ENCODE peak calls at places on chromosomes 2 and 18, in eight cellular contexts. H is effector memory CD4-positive, alpha-beta T cell; T is osteoblast; P is neuronal stem cell; E is CD8-positive, alpha-beta T cell; D is tibial nerve; O is cardiac muscle cell; B is thoracic aorta. K is an unnamed sample. For H3K27me3, the result is how much of the 10 kb centered on the place peaks cover.

GRCh38 chr2:27802547-27802946 is 31.0 kb downstream of the MRPL33 start:
- DNase-seq in P (no peak), T (no peak), O (no peak), H (no peak), B (no peak), E (no peak), D (no peak), K (no peak)

GRCh38 chr2:233814063-233814435 is 35.9 kb downstream of the MROH2A start:
- DNase-seq in T (peak), B (no peak), D (no peak), P (no peak), O (no peak), H (no peak), E (no peak), K (no peak)

GRCh38 chr2:207282916-207283315 is 117.2 kb upstream of the KLF7 start:
- DNase-seq in E (no peak), D (no peak), O (no peak), T (no peak), H (no peak), B (no peak), P (no peak), K (no peak)

GRCh38 chr2:98727369-98727749 is 3.6 kb downstream of the MGAT4A start:
- DNase-seq in H (no peak), O (no peak), B (no peak), T (no peak), P (no peak), E (no peak), D (no peak), K (no peak)

GRCh38 chr2:143455317-143455716 is 326.1 kb downstream of the ARHGAP15 start:
- DNase-seq in H (no peak), O (no peak), E (no peak), P (no peak), B (no peak), T (no peak), D (no peak), K (no peak)

GRCh38 chr18:11497585-11497984 is 111.8 kb upstream of the SLC35G4 start:
- DNase-seq in P (no peak), E (no peak), T (no peak), B (no peak), H (no peak), D (no peak), O (no peak), K (no peak)

GRCh38 chr2:19841918-19842693 is 59.7 kb downstream of the TTC32 start:
- DNase-seq in B (no peak), D (no peak), H (no peak), T (no peak), E (no peak), P (no peak), O (no peak), K (no peak)

GRCh38 chr2:43228341-43228751 is 1.9 kb upstream of the ZFP36L2 start:
- DNase-seq in H (no peak), O (no peak), P (no peak), E (no peak), D (no peak), T (peak), B (no peak), K (no peak)

GRCh38 chr2:128306081-128306930 is 12.4 kb downstream of the HS6ST1 start:
- DNase-seq in E (no peak), B (no peak), P (no peak), O (peak), H (no peak), D (peak), T (peak), K (no peak)

GRCh38 chr2:231201475-231201814 is 3.0 kb downstream of the ARMC9 start:
- DNase-seq in B (no peak), T (no peak), O (no peak), H (no peak), D (no peak), E (no peak), P (no peak), K (no peak)

GRCh38 chr18:13455960-13456471 is 237.5 kb downstream of the LDLRAD4 start:
- DNase-seq in E (no peak), O (no peak), D (no peak), H (no peak), B (no peak), P (no peak), T (no peak), K (no peak)

GRCh38 chr2:89834306-89834705 is 1142.8 kb downstream of the RPIA start:
- DNase-seq in E (no peak), H (no peak), B (no peak), T (no peak), D (no peak), O (no peak), P (no peak), K (no peak)

GRCh38 chr18:23053756-23054457 is 81.4 kb upstream of the CABLES1 start:
- DNase-seq in P (peak), H (no peak), T (peak), E (no peak), O (peak), D (no peak), B (no peak), K (no peak)

GRCh38 chr2:96693286-96694200 is 46.3 kb downstream of the LMAN2L start:
- DNase-seq in E (no peak), T (no peak), P (no peak), D (no peak), B (no peak), H (no peak), O (no peak), K (no peak)

GRCh38 chr2:1314254-1314653 is 99.0 kb upstream of the TPO start:
- DNase-seq in B (no peak), H (no peak), O (no peak), D (no peak), T (no peak), E (no peak), P (no peak), K (no peak)

GRCh38 chr2:163565192-163565591 is 170.6 kb downstream of the FIGN start:
- DNase-seq in D (no peak), O (no peak), P (no peak), H (no peak), E (no peak), T (no peak), B (no peak), K (no peak)

GRCh38 chr2:20314562-20315521 is 35.8 kb downstream of the PUM2 start:
- DNase-seq in D (no peak), O (no peak), E (no peak), P (no peak), B (no peak), H (no peak), T (no peak), K (no peak)

GRCh38 chr2:45816273-45816672 is 164.8 kb downstream of the PRKCE start:
- DNase-seq in O (no peak), B (no peak), H (no peak), P (no peak), D (no peak), T (no peak), E (no peak), K (no peak)

GRCh38 chr2:75548036-75548573 is 12.6 kb downstream of the EVA1A start:
- DNase-seq in E (no peak), B (no peak), O (no peak), D (no peak), H (no peak), P (no peak), T (no peak), K (no peak)

GRCh38 chr18:62187543-62188378 is 706 bp downstream of the RELCH start:
- DNase-seq in B (no peak), P (peak), E (no peak), T (peak), D (peak), O (peak), H (no peak), K (no peak)

GRCh38 chr2:113915067-113915819 is 25.4 kb downstream of the ACTR3 start:
- DNase-seq in B (no peak), O (no peak), T (no peak), H (no peak), P (no peak), D (no peak), E (no peak), K (no peak)

GRCh38 chr2:218427741-218428140 is 8.8 kb downstream of the VIL1 start:
- DNase-seq in E (no peak), T (peak), P (no peak), O (no peak), H (no peak), D (no peak), B (no peak), K (no peak)

GRCh38 chr2:45256173-45256866 is 247.1 kb upstream of the SIX2 start:
- DNase-seq in E (no peak), P (no peak), T (peak), H (no peak), O (no peak), D (no peak), B (no peak), K (no peak)

GRCh38 chr2:46569061-46569560 is 89.7 kb downstream of the TMEM247 start:
- DNase-seq in H (no peak), T (no peak), B (no peak), O (peak), D (no peak), E (no peak), P (no peak), K (no peak)

GRCh38 chr18:58222439-58223125 is 178.6 kb downstream of the NEDD4L start:
- DNase-seq in H (no peak), O (no peak), D (no peak), T (peak), P (no peak), E (no peak), B (no peak), K (no peak)

GRCh38 chr18:59388817-59389216 is 29.8 kb upstream of the LMAN1 start:
- DNase-seq in O (no peak), H (no peak), B (no peak), E (no peak), D (no peak), T (no peak), P (no peak), K (no peak)

GRCh38 chr2:99926986-99927385 is 215.4 kb downstream of the AFF3 start:
- DNase-seq in B (no peak), O (no peak), H (no peak), E (no peak), T (no peak), P (no peak), D (no peak), K (no peak)

GRCh38 chr18:70373062-70373519 is 84.2 kb downstream of the SOCS6 start:
- DNase-seq in D (no peak), T (peak), B (no peak), E (no peak), H (no peak), P (no peak), O (no peak), K (peak)

GRCh38 chr2:136384541-136385303 is 266.8 kb upstream of the CXCR4 start:
- DNase-seq in D (no peak), B (no peak), E (peak), T (peak), H (peak), P (peak), O (peak), K (peak)

GRCh38 chr2:140117371-140117770 is 1337.2 kb upstream of the NXPH2 start:
- DNase-seq in O (no peak), P (no peak), D (no peak), H (no peak), B (no peak), E (no peak), T (no peak), K (no peak)

GRCh38 chr2:216385478-216385877 is 13.2 kb upstream of the MARCHF4 start:
- DNase-seq in E (no peak), B (no peak), O (no peak), H (no peak), P (no peak), D (no peak), T (no peak), K (no peak)

GRCh38 chr2:110173523-110173922 is 31.3 kb downstream of the NPHP1 start:
- DNase-seq in H (no peak), D (no peak), B (no peak), O (no peak), T (peak), E (no peak), P (no peak), K (no peak)

GRCh38 chr2:102619414-102620319 is at the start of gene SLC9A2:
- DNase-seq in H (no peak), B (no peak), E (no peak), O (peak), P (peak), T (peak), D (no peak), K (no peak)

GRCh38 chr18:63506336-63506646 is 29.5 kb downstream of the SERPINB5 start:
- DNase-seq in P (no peak), H (no peak), T (no peak), O (no peak), D (no peak), B (no peak), E (no peak), K (no peak)

GRCh38 chr2:119760237-119760807 is 600 bp downstream of the PTPN4 start:
- DNase-seq in D (no peak), E (no peak), T (no peak), O (no peak), B (no peak), H (no peak), P (no peak), K (no peak)

GRCh38 chr2:46801731-46802664 is 113.6 kb downstream of the MCFD2 start:
- DNase-seq in H (no peak), O (no peak), B (no peak), P (no peak), D (no peak), E (no peak), T (peak), K (no peak)

GRCh38 chr2:159856760-159857159 is 58.8 kb upstream of the CD302 start:
- DNase-seq in E (no peak), T (no peak), H (no peak), B (no peak), D (no peak), P (peak), O (no peak), K (no peak)

GRCh38 chr2:105806994-105807393 is 62.3 kb downstream of the NCK2 start:
- DNase-seq in T (no peak), E (no peak), O (no peak), B (no peak), D (no peak), H (no peak), P (no peak), K (no peak)

GRCh38 chr2:197423307-197423706 is 11.5 kb downstream of the SF3B1 start:
- DNase-seq in D (no peak), B (no peak), O (no peak), T (no peak), P (no peak), E (no peak), H (no peak), K (no peak)

GRCh38 chr2:26809876-26810577 is 24.2 kb downstream of the CENPA start:
- DNase-seq in O (no peak), D (no peak), H (no peak), T (no peak), B (no peak), P (no peak), E (no peak), K (no peak)

DNA sequence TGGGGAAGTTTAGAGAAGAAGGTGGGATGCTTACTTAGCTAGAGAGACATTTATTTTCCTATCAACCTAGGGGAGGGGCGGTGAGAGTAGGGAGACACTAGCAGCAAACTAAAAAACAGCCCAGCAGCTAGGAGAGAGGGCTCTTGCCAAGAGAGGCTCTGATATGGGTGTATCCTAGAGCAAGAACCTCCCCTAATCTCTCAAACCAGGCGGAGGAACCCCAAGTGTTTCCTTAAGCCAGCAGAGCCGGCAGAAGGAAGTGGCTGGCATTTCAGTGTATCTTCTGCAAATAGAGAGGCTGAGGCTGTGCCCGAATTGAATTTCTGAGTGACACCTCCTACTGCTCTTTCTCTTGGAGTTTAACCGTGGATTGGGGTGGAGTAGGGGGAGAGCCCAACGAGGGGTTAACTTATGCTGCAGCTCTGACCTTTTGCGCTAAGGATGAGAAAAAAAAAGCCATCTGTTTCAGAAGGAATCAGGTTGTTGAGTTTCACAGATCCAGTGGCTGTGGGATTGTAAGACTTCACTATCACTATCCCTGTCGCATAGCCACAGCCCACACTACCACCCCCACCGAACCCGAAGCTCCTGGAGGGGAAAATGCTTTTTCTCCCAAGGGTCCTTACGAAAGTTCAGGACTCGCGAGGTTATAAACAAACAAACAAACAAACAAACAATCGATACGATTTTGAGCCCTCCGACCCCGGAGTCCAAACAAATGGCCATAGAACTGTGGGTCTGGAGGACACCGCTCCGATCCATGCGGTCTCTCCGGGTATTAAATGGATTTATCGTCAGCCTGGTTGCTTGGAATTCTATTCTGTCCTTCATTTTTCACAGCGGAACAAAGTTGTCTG is 1.3 kb downstream of the ST8SIA5 start:
- DNase-seq in B (no peak), E (no peak), P (peak), O (no peak), D (no peak), T (no peak), H (no peak), K (no peak)
- H3K27me3 ChIP-seq in B (under half), E (under half), P (half or more), O (half or more), D (half or more), T (under half), H (under half), K (under half)

GRCh38 chr2:148876190-148876588 is 1.2 kb downstream of the KIF5C start:
- DNase-seq in D (no peak), O (peak), H (no peak), E (no peak), T (peak), B (no peak), P (peak), K (no peak)
- H3K27me3 ChIP-seq in D (under half), O (under half), H (under half), E (under half), T (under half), B (under half), P (under half), K (under half)

DNA sequence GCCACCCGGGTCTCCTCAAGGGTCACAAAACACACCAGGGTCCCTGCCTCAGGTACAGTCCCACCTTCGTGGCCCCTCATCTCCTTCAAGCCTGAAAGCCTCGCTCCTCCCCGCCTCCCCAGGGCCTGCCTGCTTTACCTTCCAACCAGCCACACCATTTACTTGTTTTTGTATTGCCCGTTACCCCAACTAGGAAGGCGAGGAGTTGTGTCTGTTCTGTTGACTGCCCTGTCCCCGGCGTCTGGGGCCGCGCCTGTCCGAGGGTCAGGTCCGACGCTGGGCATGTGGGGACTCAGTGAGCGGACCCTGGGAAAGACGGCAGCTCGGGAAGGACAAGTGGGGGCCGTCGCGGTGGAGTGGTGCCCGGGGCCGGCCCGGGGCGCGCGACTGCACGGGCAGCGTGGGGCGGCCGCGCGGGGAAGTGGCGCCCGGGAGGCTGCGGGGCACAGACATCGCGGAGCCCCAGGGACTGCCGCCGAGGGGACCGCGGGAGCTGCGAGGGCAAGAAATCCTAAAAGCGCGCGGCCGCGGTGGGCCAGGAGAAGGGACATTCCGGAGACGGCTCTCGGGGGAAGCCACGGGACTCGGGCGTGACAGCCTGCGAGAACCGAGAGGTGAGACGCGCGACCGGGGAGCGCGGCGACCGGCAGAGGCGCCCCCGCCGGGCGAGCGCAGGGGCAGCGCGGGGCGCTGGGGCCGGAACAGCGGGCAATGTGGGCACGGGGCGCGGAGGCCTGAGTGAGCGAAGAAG is 797 bp upstream of the GRHL1 start:
- DNase-seq in H (peak), E (no peak), B (no peak), T (no peak), P (peak), O (peak), D (no peak), K (no peak)
- H3K27me3 ChIP-seq in H (under half), E (under half), B (under half), T (under half), P (under half), O (half or more), D (under half), K (under half)

DNA sequence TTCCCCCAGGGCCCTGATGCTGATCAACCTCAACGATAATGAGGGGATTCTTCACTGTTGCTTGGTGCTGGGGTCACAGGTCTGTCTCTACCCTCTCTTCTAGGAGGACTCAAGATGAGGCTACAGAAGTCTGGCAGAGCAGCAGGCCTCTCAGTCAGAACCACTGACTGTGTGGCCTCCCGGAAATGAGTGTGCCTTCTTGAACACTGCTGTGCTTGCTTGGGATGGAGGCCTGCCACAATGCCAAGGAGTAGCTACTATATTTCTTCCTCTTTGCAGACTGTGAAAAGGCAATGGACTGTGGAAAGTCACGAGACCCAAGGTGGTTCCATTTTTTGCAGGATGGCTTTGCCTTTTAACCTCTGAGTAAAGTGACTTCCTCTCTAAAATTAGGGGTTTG is 5.8 kb upstream of the HOXD1 start:
- DNase-seq in E (no peak), T (no peak), B (no peak), P (no peak), H (no peak), O (no peak), D (no peak), K (no peak)
- H3K27me3 ChIP-seq in E (under half), T (under half), B (under half), P (half or more), H (half or more), O (half or more), D (half or more), K (under half)

DNA sequence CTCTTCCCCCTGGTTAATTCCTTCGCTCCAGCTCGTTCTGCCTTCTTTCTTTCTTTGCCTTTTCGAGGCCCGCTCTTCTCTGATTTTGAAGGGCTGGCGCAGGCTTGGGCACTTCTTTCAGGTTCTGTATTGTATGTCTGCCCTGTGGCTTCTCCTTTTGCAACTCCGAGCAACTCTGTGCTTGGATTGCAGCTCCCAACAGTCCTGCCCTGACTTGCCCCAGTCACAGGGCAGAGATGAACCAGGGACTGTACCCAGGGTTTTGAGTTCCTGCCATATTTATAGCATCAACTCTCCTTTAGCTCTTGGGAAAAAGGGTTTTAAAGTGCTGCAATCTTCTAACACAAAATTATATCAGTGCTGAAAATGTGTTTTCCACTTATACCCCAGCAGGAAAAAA is 31.1 kb upstream of the CD8A start:
- DNase-seq in E (no peak), T (no peak), O (no peak), P (no peak), D (no peak), B (no peak), H (no peak), K (no peak)
- H3K27me3 ChIP-seq in E (under half), T (under half), O (under half), P (under half), D (under half), B (under half), H (under half), K (under half)